ENCODE peak calls at places on chromosomes 12 and 14, in eight cellular contexts. S, T, J, L, E, U, P and V are unnamed samples.

GRCh38 chr12:105331805-105332251 is 1.3 kb downstream of the C12orf75 start:
- DNase-seq in S (no peak), T (no peak), J (no peak), L (peak), E (no peak), U (no peak), P (no peak), V (peak)

GRCh38 chr12:105067511-105068031 is 16.7 kb downstream of the ALDH1L2 start:
- DNase-seq in S (no peak), T (no peak), J (no peak), L (no peak), E (no peak), U (no peak), P (peak), V (no peak)

GRCh38 chr12:72313757-72314270 is 41.6 kb downstream of the TRHDE start:
- DNase-seq in S (no peak), T (no peak), J (no peak), L (no peak), E (no peak), U (no peak), P (peak), V (no peak)

GRCh38 chr14:98181768-98182167 is 1090.2 kb downstream of the BCL11B start:
- DNase-seq in S (no peak), T (no peak), J (no peak), L (no peak), E (no peak), U (no peak), P (no peak), V (no peak)

GRCh38 chr12:90024261-90024660 is 315.6 kb upstream of the ATP2B1 start:
- DNase-seq in S (no peak), T (no peak), J (no peak), L (peak), E (no peak), U (no peak), P (no peak), V (no peak)

GRCh38 chr14:74217672-74218448 is 21.4 kb upstream of the VSX2 start:
- DNase-seq in S (no peak), T (peak), J (no peak), L (peak), E (no peak), U (peak), P (peak), V (peak)

GRCh38 chr14:50714452-50715073 is 46.5 kb upstream of the SAV1 start:
- DNase-seq in S (peak), T (no peak), J (no peak), L (peak), E (no peak), U (no peak), P (peak), V (peak)

GRCh38 chr14:71365305-71365865 is 458.1 kb downstream of the PCNX1 start:
- DNase-seq in S (no peak), T (no peak), J (no peak), L (no peak), E (no peak), U (no peak), P (peak), V (no peak)

GRCh38 chr14:53979141-53979673 is 22.6 kb upstream of the BMP4 start:
- DNase-seq in S (no peak), T (peak), J (no peak), L (no peak), E (no peak), U (no peak), P (peak), V (peak)

GRCh38 chr12:123532021-123532420 is 1.5 kb downstream of the RILPL1 start:
- DNase-seq in S (no peak), T (no peak), J (no peak), L (no peak), E (no peak), U (no peak), P (peak), V (no peak)

GRCh38 chr12:49804821-49805220 is 23.4 kb downstream of the NCKAP5L start:
- DNase-seq in S (no peak), T (no peak), J (no peak), L (no peak), E (no peak), U (no peak), P (no peak), V (no peak)

GRCh38 chr12:46480724-46481123 is 108.2 kb upstream of the SLC38A2 start:
- DNase-seq in S (no peak), T (no peak), J (no peak), L (no peak), E (no peak), U (no peak), P (no peak), V (no peak)

GRCh38 chr12:40152783-40153383 is 47.0 kb upstream of the SLC2A13 start:
- DNase-seq in S (no peak), T (peak), J (peak), L (no peak), E (no peak), U (peak), P (peak), V (peak)

GRCh38 chr12:120994589-120995337 is 16.4 kb downstream of the HNF1A start:
- DNase-seq in S (no peak), T (no peak), J (no peak), L (no peak), E (no peak), U (no peak), P (no peak), V (no peak)

GRCh38 chr14:57153286-57153685 is 115.4 kb downstream of the EXOC5 start:
- DNase-seq in S (no peak), T (no peak), J (no peak), L (no peak), E (no peak), U (no peak), P (no peak), V (no peak)

GRCh38 chr12:84507914-84508313 is 404.7 kb downstream of the SLC6A15 start:
- DNase-seq in S (no peak), T (no peak), J (no peak), L (no peak), E (no peak), U (no peak), P (no peak), V (no peak)

GRCh38 chr12:115871714-115872113 is 405.8 kb downstream of the MED13L start:
- DNase-seq in S (no peak), T (peak), J (no peak), L (peak), E (no peak), U (no peak), P (peak), V (peak)

GRCh38 chr14:89430271-89430620 is 13.2 kb upstream of the FOXN3 start:
- DNase-seq in S (no peak), T (no peak), J (no peak), L (no peak), E (no peak), U (no peak), P (no peak), V (no peak)

GRCh38 chr12:26870491-26871419 is 37.8 kb upstream of the ITPR2 start:
- DNase-seq in S (no peak), T (no peak), J (no peak), L (no peak), E (no peak), U (no peak), P (peak), V (no peak)

GRCh38 chr12:130714091-130714590 is 2.0 kb downstream of the RIMBP2 start:
- DNase-seq in S (no peak), T (no peak), J (peak), L (no peak), E (no peak), U (no peak), P (no peak), V (no peak)

GRCh38 chr14:51574009-51574408 is 77.7 kb upstream of the FRMD6 start:
- DNase-seq in S (no peak), T (no peak), J (no peak), L (no peak), E (no peak), U (no peak), P (no peak), V (no peak)

GRCh38 chr12:33752854-33753253 is 269.4 kb upstream of the ALG10 start:
- DNase-seq in S (no peak), T (no peak), J (no peak), L (no peak), E (no peak), U (no peak), P (no peak), V (no peak)

GRCh38 chr14:33904609-33905008 is 46.3 kb downstream of the EGLN3 start:
- DNase-seq in S (no peak), T (no peak), J (no peak), L (no peak), E (no peak), U (no peak), P (no peak), V (no peak)